ENCODE peak calls at places on chromosomes 4 and X, in six cellular contexts. Z is HepG2, S is K562, R is HCT116, T is GM12878, D is H1. P is an unnamed sample.

GRCh38 chr4:108590776-108591175 is 29.6 kb upstream of the RPL34 start:
- DNase-seq in Z (no peak), S (no peak), R (no peak), T (no peak), D (no peak), P (no peak)

GRCh38 chr4:38141808-38142500 is 181.8 kb downstream of the PTTG2 start:
- DNase-seq in Z (no peak), S (no peak), R (no peak), T (no peak), D (no peak), P (no peak)

GRCh38 chr4:100421356-100421978 is 96.4 kb downstream of the EMCN start:
- DNase-seq in Z (peak; percentile 7), S (no peak), R (peak; percentile 51), T (no peak), D (no peak), P (no peak)

GRCh38 chr4:119103263-119103662 is 32.4 kb upstream of the MYOZ2 start:
- DNase-seq in Z (peak; percentile 31), S (no peak), R (peak; percentile 85), T (no peak), D (no peak), P (no peak)

GRCh38 chrX:134547047-134547679 is 87.2 kb downstream of the HPRT1 start:
- DNase-seq in Z (no peak), S (no peak), R (no peak), T (no peak), D (no peak), P (no peak)

GRCh38 chr4:113691676-113692075 is 69.9 kb downstream of the CAMK2D start:
- DNase-seq in Z (no peak), S (no peak), R (no peak), T (no peak), D (no peak), P (no peak)

GRCh38 chr4:5956285-5957021 is 61.8 kb downstream of the C4orf50 start:
- DNase-seq in Z (peak; percentile 11), S (no peak), R (no peak), T (no peak), D (no peak), P (peak; percentile 87)

GRCh38 chrX:150036181-150036580 is 97.9 kb upstream of the EOLA2 start:
- DNase-seq in Z (peak; percentile 53), S (no peak), R (no peak), T (no peak), D (no peak), P (no peak)

GRCh38 chr4:2923141-2923551 is 40.1 kb downstream of the NOP14 start:
- DNase-seq in Z (no peak), S (no peak), R (no peak), T (no peak), D (no peak), P (no peak)

GRCh38 chr4:74531952-74532794 is 87.2 kb downstream of the AREG start:
- DNase-seq in Z (peak; percentile 75), S (peak; percentile 63), R (peak; percentile 92), T (peak; percentile 8), D (no peak), P (peak; percentile 33)

GRCh38 chr4:170599894-170600293 is 510.1 kb upstream of the AADAT start:
- DNase-seq in Z (no peak), S (no peak), R (no peak), T (no peak), D (no peak), P (no peak)

GRCh38 chr4:61985426-61985825 is 785.3 kb downstream of the ADGRL3 start:
- DNase-seq in Z (no peak), S (no peak), R (no peak), T (no peak), D (no peak), P (no peak)

GRCh38 chr4:15479089-15479912 is 9.6 kb downstream of the CC2D2A start:
- DNase-seq in Z (peak; percentile 77), S (peak; percentile 52), R (peak; percentile 82), T (no peak), D (peak; percentile 87), P (peak; percentile 80)

DNA sequence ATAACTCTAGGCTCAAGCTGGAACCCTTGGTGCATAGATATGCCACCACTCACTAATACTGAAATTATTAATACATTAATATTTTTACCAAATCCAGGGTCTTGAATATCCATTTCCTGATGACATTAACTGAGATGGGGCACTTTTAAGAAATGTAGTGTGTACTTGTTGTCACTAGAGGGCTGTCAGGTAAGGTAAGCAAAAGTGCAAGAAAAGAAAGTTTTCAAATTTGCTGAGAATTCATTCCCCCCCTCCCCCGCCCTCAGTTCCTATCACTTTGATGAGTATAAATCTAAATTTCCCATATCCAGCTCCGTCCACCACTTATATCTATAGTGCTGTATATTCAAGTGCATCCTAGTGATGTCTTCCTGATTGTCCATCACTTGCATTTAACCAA is 20.5 kb upstream of the WDR44 start:
- DNase-seq in Z (no peak), S (peak; percentile 25), R (no peak), T (no peak), D (no peak), P (no peak)
- TF ChIP-seq ZNF274 in Z (no peak), S (no peak), R (no peak), T (no peak), D (no peak), P (no peak)

GRCh38 chr4:1179089-1179441 is 6.7 kb upstream of the SPON2 start:
- DNase-seq in Z (no peak), S (peak; percentile 78), R (no peak), T (no peak), D (no peak), P (no peak)

GRCh38 chr4:1175635-1176229 is 3.3 kb upstream of the SPON2 start:
- DNase-seq in Z (no peak), S (no peak), R (no peak), T (no peak), D (no peak), P (no peak)

GRCh38 chr4:1178300-1179088 is 6.1 kb upstream of the SPON2 start:
- DNase-seq in Z (no peak), S (no peak), R (no peak), T (no peak), D (no peak), P (no peak)

GRCh38 chr4:1176398-1177273 is 4.3 kb upstream of the SPON2 start:
- DNase-seq in Z (no peak), S (no peak), R (no peak), T (no peak), D (no peak), P (no peak)

GRCh38 chr4:1177274-1178141 is 5.1 kb upstream of the SPON2 start:
- DNase-seq in Z (peak; percentile 38), S (no peak), R (no peak), T (no peak), D (no peak), P (no peak)
- TF ChIP-seq ZNF274 in Z (no peak), S (no peak), R (no peak), T (no peak), D (no peak), P (no peak)

GRCh38 chrX:24146283-24146865 is 3.2 kb upstream of the ZFX start:
- DNase-seq in Z (no peak), S (no peak), R (no peak), T (no peak), D (no peak), P (no peak)
- TF ChIP-seq ZNF274 in Z (no peak), S (no peak), R (no peak), T (no peak), D (no peak), P (no peak)

DNA sequence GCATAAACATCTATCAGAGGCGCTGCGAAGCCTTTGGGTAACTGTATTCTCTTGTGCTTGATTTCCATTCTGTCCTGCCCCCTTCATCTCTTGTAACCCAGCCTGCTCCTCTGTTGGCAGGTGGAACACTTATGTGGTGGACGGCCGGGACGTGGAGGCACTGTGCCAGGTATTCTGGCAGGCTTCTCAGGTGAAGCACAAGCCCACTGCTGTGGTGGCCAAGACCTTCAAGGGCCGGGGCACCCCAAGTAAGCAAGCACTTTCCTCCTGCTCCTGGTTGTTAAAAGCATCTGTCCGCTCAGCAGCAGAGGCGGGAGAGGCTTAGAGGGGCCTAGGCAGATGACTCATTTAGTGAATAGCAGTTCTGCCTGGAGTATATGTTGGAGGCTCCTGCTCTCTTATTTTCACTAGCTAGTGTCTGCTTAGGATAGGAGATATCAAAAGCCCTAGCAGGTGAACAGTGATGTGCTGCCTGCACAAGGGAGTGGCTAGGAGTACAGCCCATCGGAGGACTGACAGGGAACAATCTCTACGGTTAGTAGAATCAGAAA is 15.5 kb downstream of the TKTL1 start:
- DNase-seq in Z (no peak), S (no peak), R (no peak), T (no peak), D (no peak), P (no peak)
- TF ChIP-seq ZNF274 in Z (no peak), S (no peak), R (no peak), T (no peak), D (no peak), P (no peak)